ENCODE peak calls at places on chromosomes 4 and X, in seven cellular contexts. R is brain pericyte; D is MCF 10A; M is activated CD4-positive, alpha-beta T cell treated with anti-CD3 and anti-CD28 coated beads for 36 hours; F is HT1080; H is HuH-7.5; Z is NAMALWA. A is an unnamed sample.

GRCh38 chr4:7539659-7540058 is 104.9 kb upstream of the PSAPL1 start:
- DNase-seq in R (no peak), D (peak; percentile 76), M (peak; percentile 77), F (peak; percentile 90), H (no peak), Z (peak; percentile 93), A (no peak)

GRCh38 chr4:3221996-3222395 is 27.0 kb upstream of the MSANTD1 start:
- DNase-seq in R (no peak), D (no peak), M (no peak), F (no peak), H (no peak), Z (no peak), A (no peak)

GRCh38 chr4:87732033-87732770 is 67.2 kb upstream of the IBSP start:
- DNase-seq in R (no peak), D (peak; percentile 8), M (no peak), F (peak; percentile 71), H (no peak), Z (no peak), A (no peak)

GRCh38 chr4:22410645-22411247 is 105.1 kb downstream of the ADGRA3 start:
- DNase-seq in R (no peak), D (peak; percentile 22), M (no peak), F (no peak), H (no peak), Z (peak; percentile 17), A (peak; percentile 2)

GRCh38 chrX:23799469-23800065 is 16.6 kb downstream of the SAT1 start:
- DNase-seq in R (no peak), D (no peak), M (no peak), F (no peak), H (no peak), Z (no peak), A (no peak)

GRCh38 chr4:12884846-12885796 is 599.0 kb downstream of the RAB28 start:
- DNase-seq in R (no peak), D (no peak), M (no peak), F (no peak), H (no peak), Z (no peak), A (no peak)

GRCh38 chrX:24777660-24778059 is 83.9 kb downstream of the POLA1 start:
- DNase-seq in R (no peak), D (no peak), M (no peak), F (no peak), H (no peak), Z (peak; percentile 68), A (no peak)

GRCh38 chr4:76426272-76426671 is 5.3 kb upstream of the CCDC158 start:
- DNase-seq in R (no peak), D (peak; percentile 31), M (no peak), F (no peak), H (no peak), Z (no peak), A (peak; percentile 16)

A was measured in NCI-H146.